ENCODE peak calls at places on chromosome 17, in eight cellular contexts. One of them, this sample, is unnamed.
A peak's percentile ranks its signal among the peaks of the same experiment; 100 is the strongest.

GRCh38 chr17:43456661-43457361 is 27.0 kb upstream of the DHX8 start:
- DNase-seq in spleen: no peak
- DNase-seq in fibroblast of lung: peak; percentile 71
- DNase-seq in stomach: no peak
- DNase-seq in colonic mucosa: no peak
- DNase-seq in ovary: no peak
- DNase-seq in Panc1: no peak
- DNase-seq in cardiac muscle cell: no peak
- DNase-seq in this sample: no peak

GRCh38 chr17:41171881-41172280 is 3.9 kb upstream of the KRTAP4-3 start:
- DNase-seq in spleen: no peak
- DNase-seq in cardiac muscle cell: no peak
- DNase-seq in ovary: no peak
- DNase-seq in fibroblast of lung: no peak
- DNase-seq in colonic mucosa: no peak
- DNase-seq in Panc1: no peak
- DNase-seq in stomach: no peak
- DNase-seq in this sample: no peak

GRCh38 chr17:31550389-31551056 is 159.0 kb downstream of the RAB11FIP4 start:
- DNase-seq in ovary: no peak
- DNase-seq in Panc1: peak; percentile 41
- DNase-seq in colonic mucosa: peak; percentile 58
- DNase-seq in fibroblast of lung: no peak
- DNase-seq in spleen: no peak
- DNase-seq in cardiac muscle cell: no peak
- DNase-seq in stomach: no peak
- DNase-seq in this sample: no peak

GRCh38 chr17:82465023-82465603 is 6.6 kb downstream of the NARF start:
- DNase-seq in stomach: no peak
- DNase-seq in fibroblast of lung: no peak
- DNase-seq in spleen: no peak
- DNase-seq in ovary: no peak
- DNase-seq in colonic mucosa: no peak
- DNase-seq in Panc1: no peak
- DNase-seq in cardiac muscle cell: no peak
- DNase-seq in this sample: no peak

GRCh38 chr17:5419356-5419958 is at the start of gene NUP88:
- DNase-seq in fibroblast of lung: peak; percentile 97
- DNase-seq in colonic mucosa: peak; percentile 95
- DNase-seq in Panc1: peak; percentile 88
- DNase-seq in spleen: peak; percentile 99
- DNase-seq in stomach: peak; percentile 94
- DNase-seq in ovary: peak; percentile 97
- DNase-seq in cardiac muscle cell: peak; percentile 98
- DNase-seq in this sample: peak; percentile 94

GRCh38 chr17:21368545-21369246 is 7.5 kb upstream of the KCNJ12 start:
- DNase-seq in colonic mucosa: no peak
- DNase-seq in stomach: no peak
- DNase-seq in fibroblast of lung: no peak
- DNase-seq in spleen: no peak
- DNase-seq in Panc1: no peak
- DNase-seq in ovary: no peak
- DNase-seq in cardiac muscle cell: no peak
- DNase-seq in this sample: no peak

GRCh38 chr17:27585153-27585681 is 45.8 kb upstream of the LGALS9 start:
- DNase-seq in Panc1: no peak
- DNase-seq in colonic mucosa: no peak
- DNase-seq in fibroblast of lung: no peak
- DNase-seq in ovary: no peak
- DNase-seq in stomach: no peak
- DNase-seq in cardiac muscle cell: no peak
- DNase-seq in spleen: no peak
- DNase-seq in this sample: no peak

GRCh38 chr17:8384801-8385335 is 1.9 kb upstream of the RPL26 start:
- DNase-seq in Panc1: no peak
- DNase-seq in cardiac muscle cell: peak; percentile 20
- DNase-seq in colonic mucosa: no peak
- DNase-seq in spleen: no peak
- DNase-seq in stomach: no peak
- DNase-seq in fibroblast of lung: peak; percentile 47
- DNase-seq in ovary: no peak
- DNase-seq in this sample: no peak

GRCh38 chr17:51000835-51001638 is 119.6 kb downstream of the SPAG9 start:
- DNase-seq in Panc1: peak; percentile 42
- DNase-seq in ovary: no peak
- DNase-seq in stomach: no peak
- DNase-seq in colonic mucosa: peak; percentile 22
- DNase-seq in spleen: no peak
- DNase-seq in cardiac muscle cell: peak; percentile 73
- DNase-seq in fibroblast of lung: peak; percentile 87
- DNase-seq in this sample: peak; percentile 13

GRCh38 chr17:1078062-1078711 is 81.3 kb downstream of the TIMM22 start:
- DNase-seq in stomach: no peak
- DNase-seq in cardiac muscle cell: no peak
- DNase-seq in ovary: no peak
- DNase-seq in colonic mucosa: no peak
- DNase-seq in fibroblast of lung: no peak
- DNase-seq in Panc1: no peak
- DNase-seq in spleen: no peak
- DNase-seq in this sample: no peak

GRCh38 chr17:83009414-83010322 is 69.7 kb upstream of the METRNL start:
- DNase-seq in colonic mucosa: peak; percentile 14
- DNase-seq in fibroblast of lung: no peak
- DNase-seq in cardiac muscle cell: no peak
- DNase-seq in spleen: no peak
- DNase-seq in stomach: no peak
- DNase-seq in Panc1: no peak
- DNase-seq in ovary: no peak
- DNase-seq in this sample: no peak

GRCh38 chr17:80866050-80866793 is 125.4 kb upstream of the CHMP6 start:
- DNase-seq in stomach: peak; percentile 62
- DNase-seq in cardiac muscle cell: peak; percentile 67
- DNase-seq in Panc1: peak; percentile 35
- DNase-seq in fibroblast of lung: peak; percentile 67
- DNase-seq in spleen: peak; percentile 79
- DNase-seq in ovary: peak; percentile 49
- DNase-seq in colonic mucosa: peak; percentile 72
- DNase-seq in this sample: no peak

GRCh38 chr17:51703364-51704341 is 443.3 kb downstream of the UTP18 start:
- DNase-seq in cardiac muscle cell: no peak
- DNase-seq in spleen: no peak
- DNase-seq in colonic mucosa: no peak
- DNase-seq in Panc1: peak; percentile 33
- DNase-seq in stomach: peak; percentile 73
- DNase-seq in fibroblast of lung: no peak
- DNase-seq in ovary: peak; percentile 48
- DNase-seq in this sample: no peak

GRCh38 chr17:5467416-5467815 is 1.4 kb downstream of the DHX33 start:
- DNase-seq in cardiac muscle cell: no peak
- DNase-seq in Panc1: no peak
- DNase-seq in spleen: no peak
- DNase-seq in fibroblast of lung: no peak
- DNase-seq in colonic mucosa: no peak
- DNase-seq in ovary: no peak
- DNase-seq in stomach: no peak
- DNase-seq in this sample: no peak

GRCh38 chr17:68709995-68710780 is 109.0 kb upstream of the FAM20A start:
- DNase-seq in fibroblast of lung: peak; percentile 81
- DNase-seq in colonic mucosa: no peak
- DNase-seq in ovary: no peak
- DNase-seq in stomach: no peak
- DNase-seq in Panc1: no peak
- DNase-seq in spleen: no peak
- DNase-seq in cardiac muscle cell: no peak
- DNase-seq in this sample: no peak

GRCh38 chr17:80878876-80879722 is 112.5 kb upstream of the CHMP6 start:
- DNase-seq in cardiac muscle cell: no peak
- DNase-seq in ovary: no peak
- DNase-seq in fibroblast of lung: no peak
- DNase-seq in Panc1: no peak
- DNase-seq in spleen: peak; percentile 63
- DNase-seq in stomach: no peak
- DNase-seq in colonic mucosa: no peak
- DNase-seq in this sample: no peak

GRCh38 chr17:58913552-58913951 is 157.9 kb downstream of the PPM1E start:
- DNase-seq in stomach: no peak
- DNase-seq in cardiac muscle cell: no peak
- DNase-seq in spleen: no peak
- DNase-seq in ovary: no peak
- DNase-seq in colonic mucosa: no peak
- DNase-seq in fibroblast of lung: peak; percentile 4
- DNase-seq in Panc1: no peak
- DNase-seq in this sample: no peak

GRCh38 chr17:4500188-4500565 is 1.5 kb downstream of the SPNS2 start:
- DNase-seq in spleen: no peak
- DNase-seq in colonic mucosa: no peak
- DNase-seq in cardiac muscle cell: no peak
- DNase-seq in stomach: no peak
- DNase-seq in Panc1: no peak
- DNase-seq in ovary: no peak
- DNase-seq in fibroblast of lung: no peak
- DNase-seq in this sample: no peak

GRCh38 chr17:45342871-45343526 is 26.2 kb upstream of the MAP3K14 start:
- DNase-seq in stomach: no peak
- DNase-seq in cardiac muscle cell: no peak
- DNase-seq in Panc1: no peak
- DNase-seq in spleen: peak; percentile 21
- DNase-seq in ovary: no peak
- DNase-seq in fibroblast of lung: no peak
- DNase-seq in colonic mucosa: no peak
- DNase-seq in this sample: no peak

GRCh38 chr17:65558683-65559311 is 2.7 kb downstream of the AXIN2 start:
- DNase-seq in ovary: peak; percentile 37
- DNase-seq in fibroblast of lung: no peak
- DNase-seq in stomach: no peak
- DNase-seq in colonic mucosa: peak; percentile 38
- DNase-seq in spleen: no peak
- DNase-seq in Panc1: no peak
- DNase-seq in cardiac muscle cell: peak; percentile 36
- DNase-seq in this sample: no peak
- H3K27ac ChIP-seq in ovary: peak overlapping the region; percentile 92
- H3K27ac ChIP-seq in fibroblast of lung: no peak overlapping the region
- H3K27ac ChIP-seq in stomach: no peak overlapping the region
- H3K27ac ChIP-seq in colonic mucosa: peak overlapping the region; percentile 45
- H3K27ac ChIP-seq in spleen: peak overlapping the region; percentile 87
- H3K27ac ChIP-seq in Panc1: no peak overlapping the region
- H3K27ac ChIP-seq in cardiac muscle cell: peak overlapping the region; percentile 96
- H3K27ac ChIP-seq in this sample: no peak overlapping the region

GRCh38 chr17:66468241-66469087 is 166.1 kb downstream of the PRKCA start:
- DNase-seq in stomach: no peak
- DNase-seq in ovary: no peak
- DNase-seq in cardiac muscle cell: no peak
- DNase-seq in spleen: no peak
- DNase-seq in fibroblast of lung: no peak
- DNase-seq in Panc1: no peak
- DNase-seq in colonic mucosa: no peak
- DNase-seq in this sample: no peak
- H3K4me1 ChIP-seq in stomach: peaks cover 31% of the 10 kb centered on the region
- H3K4me1 ChIP-seq in ovary: peaks cover 12% of the 10 kb centered on the region
- H3K4me1 ChIP-seq in cardiac muscle cell: peaks cover 25% of the 10 kb centered on the region
- H3K4me1 ChIP-seq in spleen: peaks cover 29% of the 10 kb centered on the region
- H3K4me1 ChIP-seq in fibroblast of lung: peaks cover 39% of the 10 kb centered on the region
- H3K4me1 ChIP-seq in Panc1: peaks cover 57% of the 10 kb centered on the region
- H3K4me1 ChIP-seq in colonic mucosa: peaks cover 5% of the 10 kb centered on the region
- H3K4me1 ChIP-seq in this sample: peaks cover 7% of the 10 kb centered on the region

GRCh38 chr17:77779711-77780539 is 178.6 kb upstream of the TNRC6C start:
- DNase-seq in cardiac muscle cell: peak; percentile 26
- DNase-seq in colonic mucosa: no peak
- DNase-seq in fibroblast of lung: no peak
- DNase-seq in Panc1: no peak
- DNase-seq in stomach: no peak
- DNase-seq in ovary: no peak
- DNase-seq in spleen: no peak
- DNase-seq in this sample: no peak

GRCh38 chr17:77781536-77781935 is 177.0 kb upstream of the TNRC6C start:
- DNase-seq in stomach: no peak
- DNase-seq in cardiac muscle cell: no peak
- DNase-seq in ovary: no peak
- DNase-seq in colonic mucosa: no peak
- DNase-seq in spleen: no peak
- DNase-seq in fibroblast of lung: no peak
- DNase-seq in Panc1: no peak
- DNase-seq in this sample: no peak

GRCh38 chr17:77774182-77774581 is 184.3 kb upstream of the TNRC6C start:
- DNase-seq in cardiac muscle cell: no peak
- DNase-seq in stomach: no peak
- DNase-seq in colonic mucosa: no peak
- DNase-seq in spleen: no peak
- DNase-seq in Panc1: no peak
- DNase-seq in fibroblast of lung: no peak
- DNase-seq in ovary: no peak
- DNase-seq in this sample: no peak

GRCh38 chr17:77782611-77783010 is 175.9 kb upstream of the TNRC6C start:
- DNase-seq in cardiac muscle cell: no peak
- DNase-seq in ovary: no peak
- DNase-seq in fibroblast of lung: no peak
- DNase-seq in spleen: no peak
- DNase-seq in colonic mucosa: no peak
- DNase-seq in stomach: no peak
- DNase-seq in Panc1: no peak
- DNase-seq in this sample: no peak

DNA sequence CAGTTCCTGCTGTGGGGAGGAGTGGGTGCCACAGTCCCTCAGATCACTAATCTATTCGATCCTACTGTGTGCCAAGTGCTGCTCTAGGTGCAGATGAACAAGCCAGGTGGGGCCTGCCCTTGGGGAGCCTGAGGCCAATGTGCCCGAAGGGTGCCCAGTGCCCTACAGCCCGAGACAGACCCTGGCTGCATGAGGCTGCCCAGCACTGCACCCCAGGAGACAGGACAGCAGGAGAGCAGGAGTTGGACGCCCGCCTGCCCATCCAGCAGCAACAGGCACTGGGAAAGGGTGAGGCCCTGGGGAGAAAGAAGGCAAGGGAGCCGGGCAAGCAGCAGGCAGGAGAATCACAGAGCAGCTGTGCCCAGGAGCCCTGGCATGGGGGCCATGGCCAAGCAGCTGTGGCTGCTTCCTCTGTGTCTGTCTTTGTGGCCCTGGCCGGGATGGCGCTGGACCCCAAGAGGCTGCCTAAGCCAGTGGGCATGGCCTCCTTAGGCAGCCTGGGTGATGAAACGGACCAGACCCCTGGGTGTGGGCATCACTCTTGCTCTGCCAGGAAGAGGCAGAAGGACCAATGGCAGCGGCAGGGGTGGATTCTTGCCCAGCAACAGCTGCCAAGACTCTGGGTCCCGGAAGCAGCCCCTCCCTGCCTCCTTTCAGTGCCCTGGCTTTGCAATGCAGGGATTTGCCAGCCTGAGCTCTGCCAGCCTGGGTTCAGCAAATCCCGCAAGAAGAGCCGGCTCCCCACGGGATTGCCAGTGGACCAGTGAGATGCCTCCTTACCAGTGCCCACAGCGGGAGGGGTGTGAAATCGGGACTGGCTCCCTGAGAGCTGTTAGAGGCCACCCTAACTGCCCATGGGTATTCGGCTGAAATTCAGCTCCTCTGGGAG is 179.6 kb upstream of the TNRC6C start:
- DNase-seq in Panc1: no peak
- DNase-seq in ovary: no peak
- DNase-seq in cardiac muscle cell: no peak
- DNase-seq in stomach: peak; percentile 34
- DNase-seq in fibroblast of lung: no peak
- DNase-seq in colonic mucosa: no peak
- DNase-seq in spleen: no peak
- DNase-seq in this sample: no peak
- H3K27ac ChIP-seq in Panc1: no peak overlapping the region
- H3K27ac ChIP-seq in ovary: no peak overlapping the region
- H3K27ac ChIP-seq in cardiac muscle cell: no peak overlapping the region
- H3K27ac ChIP-seq in stomach: peak overlapping the region; percentile 72
- H3K27ac ChIP-seq in fibroblast of lung: no peak overlapping the region
- H3K27ac ChIP-seq in colonic mucosa: no peak overlapping the region
- H3K27ac ChIP-seq in spleen: peak overlapping the region; percentile 11
- H3K27ac ChIP-seq in this sample: no peak overlapping the region

GRCh38 chr17:38557395-38557794 is 48.4 kb downstream of the SRCIN1 start:
- DNase-seq in stomach: no peak
- DNase-seq in fibroblast of lung: no peak
- DNase-seq in spleen: no peak
- DNase-seq in colonic mucosa: no peak
- DNase-seq in ovary: no peak
- DNase-seq in cardiac muscle cell: no peak
- DNase-seq in Panc1: no peak
- DNase-seq in this sample: no peak
- H3K4me1 ChIP-seq in stomach: peaks cover 34% of the 10 kb centered on the region
- H3K4me1 ChIP-seq in fibroblast of lung: peaks cover 7% of the 10 kb centered on the region
- H3K4me1 ChIP-seq in spleen: peaks cover 30% of the 10 kb centered on the region
- H3K4me1 ChIP-seq in colonic mucosa: peaks cover 12% of the 10 kb centered on the region
- H3K4me1 ChIP-seq in ovary: peaks cover 8% of the 10 kb centered on the region
- H3K4me1 ChIP-seq in cardiac muscle cell: peaks cover 15% of the 10 kb centered on the region
- H3K4me1 ChIP-seq in Panc1: peaks cover 4% of the 10 kb centered on the region
- H3K4me1 ChIP-seq in this sample: peaks cover 6% of the 10 kb centered on the region